ENCODE peak calls at places on chromosomes 1 and 21, in four cellular contexts. E is right lobe of liver; C is NCI-H1105; X is activated CD4-positive, CD25-positive, alpha-beta regulatory T cell treated with anti-CD3 and anti-CD28 coated beads, Interleukin-2, amount 50 U/mL, for 72 hours. O is an unnamed sample.

GRCh38 chr21:46325073-46325912 is 1.3 kb downstream of the PCNT start:
- DNase-seq in E (peak), C (peak), X (peak), O (peak)

GRCh38 chr1:117231748-117232373 is 21.1 kb upstream of the VTCN1 start:
- DNase-seq in E (no peak), C (no peak), X (no peak), O (no peak)

GRCh38 chr1:69175078-69175477 is 392.6 kb upstream of the LRRC7 start:
- DNase-seq in E (no peak), C (no peak), X (no peak), O (no peak)

GRCh38 chr1:2638466-2639115 is 5.8 kb upstream of the MMEL1 start:
- DNase-seq in E (no peak), C (no peak), X (no peak), O (peak)

GRCh38 chr1:214917081-214917635 is 165.4 kb upstream of the KCNK2 start:
- DNase-seq in E (no peak), C (no peak), X (no peak), O (no peak)

GRCh38 chr1:32454726-32455125 is 10.1 kb upstream of the ZBTB8B start:
- DNase-seq in E (peak), C (peak), X (no peak), O (no peak)

GRCh38 chr21:34890724-34891609 is 158.1 kb downstream of the RUNX1 start:
- DNase-seq in E (peak), C (no peak), X (peak), O (no peak)

GRCh38 chr1:8018492-8019228 is 7.4 kb downstream of the ERRFI1 start:
- DNase-seq in E (no peak), C (no peak), X (no peak), O (no peak)

GRCh38 chr1:24323281-24323680 is 4.1 kb downstream of the GRHL3 start:
- DNase-seq in E (no peak), C (no peak), X (no peak), O (no peak)

GRCh38 chr1:234970731-234971476 is 157.7 kb downstream of the TOMM20 start:
- DNase-seq in E (peak), C (no peak), X (peak), O (no peak)

GRCh38 chr1:25754421-25755195 is 45.4 kb upstream of the SELENON start:
- DNase-seq in E (no peak), C (no peak), X (no peak), O (no peak)

GRCh38 chr1:31869473-31869872 is 53.7 kb upstream of the SPOCD1 start:
- DNase-seq in E (no peak), C (no peak), X (no peak), O (no peak)

GRCh38 chr1:119442756-119443155 is 27.8 kb downstream of the HSD3B2 start:
- DNase-seq in E (no peak), C (no peak), X (no peak), O (no peak)

GRCh38 chr1:94658221-94658620 is 116.7 kb upstream of the F3 start:
- DNase-seq in E (no peak), C (no peak), X (no peak), O (no peak)

GRCh38 chr1:37234941-37235418 is 200.7 kb upstream of the GRIK3 start:
- DNase-seq in E (no peak), C (peak), X (no peak), O (no peak)

GRCh38 chr1:44903261-44903660 is 60.2 kb upstream of the PTCH2 start:
- DNase-seq in E (no peak), C (no peak), X (no peak), O (no peak)

GRCh38 chr1:88488277-88488676 is 195.8 kb upstream of the PKN2 start:
- DNase-seq in E (no peak), C (no peak), X (no peak), O (no peak)

GRCh38 chr1:169443923-169444322 is 16.6 kb upstream of the CCDC181 start:
- DNase-seq in E (no peak), C (no peak), X (no peak), O (no peak)

GRCh38 chr1:58814251-58815068 is 30.6 kb upstream of the JUN start:
- DNase-seq in E (peak), C (no peak), X (no peak), O (no peak)

GRCh38 chr1:236058141-236058626 is 6.7 kb downstream of the NID1 start:
- DNase-seq in E (no peak), C (no peak), X (no peak), O (no peak)

GRCh38 chr1:74771913-74772515 is 39.1 kb downstream of the TYW3 start:
- DNase-seq in E (no peak), C (peak), X (no peak), O (no peak)